ENCODE peak calls at places on chromosome X, in ten cellular contexts. U is cardiac fibroblast; X is amygdala; Z is activated B cell treated with CpG ODN at 0.5 μM for 24 hours; P is T-helper 9 cell; E is DND-41; I is effector memory CD8-positive, alpha-beta T cell; B is nucleus accumbens; L is NCI-H510A; M is ACHN. G is an unnamed sample.
A peak's percentile ranks its signal among the peaks of the same experiment; 100 is the strongest.

GRCh38 chrX:50691820-50692219 is 122.2 kb downstream of the SHROOM4 start:
- DNase-seq in U (peak; percentile 58), L (no peak), B (no peak), P (no peak), Z (no peak), I (peak; percentile 0), M (peak; percentile 54), X (no peak), E (peak; percentile 3), G (no peak)

GRCh38 chrX:121064579-121064978 is 17.2 kb downstream of the GLUD2 start:
- DNase-seq in M (no peak), I (no peak), P (no peak), E (no peak), X (no peak), Z (no peak), U (no peak), L (no peak), B (no peak), G (no peak)

GRCh38 chrX:23901805-23902204 is 5.9 kb downstream of the APOO start:
- DNase-seq in B (peak; percentile 24), M (peak; percentile 73), X (peak; percentile 4), E (peak; percentile 20), P (no peak), U (peak; percentile 91), Z (no peak), I (peak; percentile 19), L (peak; percentile 28), G (no peak)

GRCh38 chrX:63513825-63514574 is 162.9 kb upstream of the SPIN4 start:
- DNase-seq in M (no peak), P (no peak), B (no peak), L (no peak), X (no peak), U (peak; percentile 91), Z (no peak), I (no peak), E (no peak), G (peak; percentile 52)

GRCh38 chrX:20374866-20375530 is 108.3 kb upstream of the RPS6KA3 start:
- DNase-seq in E (no peak), B (no peak), P (no peak), I (no peak), X (no peak), M (no peak), Z (no peak), L (peak; percentile 2), U (no peak), G (no peak)

GRCh38 chrX:130171446-130172126 is at the start of gene RAB33A:
- DNase-seq in Z (peak; percentile 20), B (peak; percentile 69), L (no peak), U (no peak), P (peak; percentile 28), X (peak; percentile 8), I (peak; percentile 20), M (peak; percentile 11), E (peak; percentile 55), G (no peak)

GRCh38 chrX:2875798-2876399 is 47.2 kb downstream of the GYG2 start:
- DNase-seq in Z (no peak), X (no peak), E (no peak), B (no peak), I (no peak), L (no peak), M (peak; percentile 14), U (peak; percentile 35), P (no peak), G (no peak)

GRCh38 chrX:46770006-46770816 is 11.3 kb upstream of the SLC9A7 start:
- DNase-seq in Z (no peak), L (no peak), X (no peak), M (no peak), U (peak; percentile 75), E (no peak), I (no peak), P (no peak), B (no peak), G (no peak)

GRCh38 chrX:37800762-37801161 is 20.9 kb downstream of the CYBB start:
- DNase-seq in U (peak; percentile 5), L (no peak), E (no peak), I (no peak), B (no peak), M (no peak), P (no peak), X (no peak), Z (no peak), G (no peak)

GRCh38 chrX:13064599-13065143 is 20.3 kb upstream of the FAM9C start:
- DNase-seq in M (no peak), E (no peak), I (no peak), P (no peak), B (no peak), Z (no peak), X (no peak), L (no peak), U (peak; percentile 90), G (peak; percentile 41)

GRCh38 chrX:51336584-51336983 is 4.0 kb downstream of the NUDT10 start:
- DNase-seq in B (peak; percentile 5), E (peak; percentile 3), M (peak; percentile 22), Z (no peak), P (no peak), I (no peak), U (peak; percentile 37), X (peak; percentile 5), L (no peak), G (no peak)

GRCh38 chrX:110210417-110211139 is 107.3 kb downstream of the AMMECR1 start:
- DNase-seq in I (no peak), U (peak; percentile 87), L (no peak), E (no peak), X (no peak), Z (no peak), M (no peak), B (no peak), P (no peak), G (peak; percentile 61)

GRCh38 chrX:68915778-68916177 is 87.0 kb downstream of the EFNB1 start:
- DNase-seq in B (no peak), M (no peak), E (no peak), X (no peak), Z (no peak), I (no peak), P (no peak), L (no peak), U (no peak), G (no peak)

GRCh38 chrX:128021566-128021965 is 30.6 kb downstream of the ACTRT1 start:
- DNase-seq in X (no peak), L (no peak), P (no peak), Z (no peak), U (no peak), B (no peak), E (no peak), M (no peak), I (no peak), G (no peak)

GRCh38 chrX:8864151-8864550 is 63.0 kb upstream of the FAM9A start:
- DNase-seq in E (no peak), X (no peak), I (no peak), L (no peak), P (no peak), U (no peak), M (no peak), B (peak; percentile 4), Z (no peak), G (no peak)

GRCh38 chrX:153951683-153952372 is 7.4 kb upstream of the RENBP start:
- DNase-seq in P (no peak), X (no peak), L (no peak), B (no peak), E (no peak), M (no peak), Z (no peak), I (no peak), U (no peak), G (no peak)

GRCh38 chrX:13742397-13743176 is 8.0 kb downstream of the OFD1 start:
- DNase-seq in B (no peak), Z (peak; percentile 16), I (peak; percentile 37), X (no peak), M (no peak), U (no peak), E (no peak), P (peak; percentile 9), L (no peak), G (no peak)

GRCh38 chrX:154822029-154822428 is 12.4 kb downstream of the SMIM9 start:
- DNase-seq in Z (no peak), U (no peak), L (no peak), X (no peak), P (no peak), M (no peak), B (no peak), I (no peak), E (no peak), G (no peak)

GRCh38 chrX:72079607-72080006 is 52.1 kb downstream of the RTL5 start:
- DNase-seq in L (no peak), X (no peak), M (no peak), U (peak; percentile 14), B (no peak), E (no peak), I (no peak), P (no peak), Z (no peak), G (no peak)

GRCh38 chrX:106954041-106954440 is 33.8 kb downstream of the CLDN2 start:
- DNase-seq in L (no peak), P (no peak), M (no peak), I (no peak), B (no peak), E (no peak), Z (no peak), U (no peak), X (no peak), G (no peak)

GRCh38 chrX:24479924-24480722 is 15.0 kb downstream of the PDK3 start:
- DNase-seq in X (no peak), L (peak; percentile 56), P (peak; percentile 58), Z (no peak), M (no peak), B (no peak), U (no peak), E (peak; percentile 80), I (peak; percentile 62), G (no peak)

GRCh38 chrX:17409566-17410290 is 34.7 kb downstream of the NHS start:
- DNase-seq in Z (no peak), E (no peak), U (no peak), M (no peak), X (no peak), L (no peak), B (no peak), I (no peak), P (no peak), G (no peak)

GRCh38 chrX:82813671-82814078 is 694.4 kb upstream of the POU3F4 start:
- DNase-seq in Z (no peak), E (no peak), P (no peak), M (peak; percentile 73), L (no peak), I (no peak), B (no peak), U (peak; percentile 83), X (no peak), G (no peak)